ENCODE peak calls at places on chromosome 5, in eight cellular contexts. U, Y, V, J, R, P, D and S are unnamed samples. For H3K36me3, the result is how much of the 10 kb centered on the place peaks cover.

GRCh38 chr5:151048526-151048925 is 28.1 kb downstream of the GPX3 start:
- DNase-seq in D (no peak), J (no peak), R (no peak), Y (no peak), V (no peak), U (no peak), P (no peak), S (no peak)

GRCh38 chr5:136769900-136770684 is 404.7 kb upstream of the TRPC7 start:
- DNase-seq in V (peak), R (peak), Y (peak), J (peak), P (peak), U (no peak), D (peak), S (no peak)

GRCh38 chr5:142881727-142882126 is 111.5 kb downstream of the ARHGAP26 start:
- DNase-seq in P (no peak), U (no peak), Y (no peak), D (no peak), R (no peak), J (no peak), V (no peak), S (no peak)

GRCh38 chr5:136276946-136277345 is 84.0 kb upstream of the SMIM32 start:
- DNase-seq in P (no peak), R (no peak), D (no peak), V (no peak), J (no peak), U (no peak), Y (no peak), S (no peak)

GRCh38 chr5:321233-321725 is at the start of gene AHRR:
- DNase-seq in D (no peak), J (no peak), V (no peak), Y (peak), R (no peak), P (no peak), U (peak), S (no peak)

GRCh38 chr5:54528633-54529032 is 11.1 kb downstream of the SNX18 start:
- DNase-seq in U (no peak), D (no peak), V (no peak), P (no peak), J (no peak), Y (no peak), R (no peak), S (no peak)

GRCh38 chr5:141003026-141003425 is 36.8 kb downstream of the PCDHAC2 start:
- DNase-seq in U (no peak), P (no peak), Y (no peak), R (no peak), V (no peak), J (no peak), D (no peak), S (no peak)

GRCh38 chr5:171999877-172000276 is 6.6 kb downstream of the FBXW11 start:
- DNase-seq in V (no peak), R (no peak), D (no peak), Y (no peak), U (no peak), J (no peak), P (no peak), S (no peak)

GRCh38 chr5:160970605-160971191 is 118.7 kb upstream of the ATP10B start:
- DNase-seq in P (no peak), V (no peak), R (no peak), Y (no peak), J (no peak), D (no peak), U (no peak), S (no peak)

GRCh38 chr5:164980480-164980879 is 1475.1 kb downstream of the MAT2B start:
- DNase-seq in P (no peak), U (no peak), D (no peak), V (no peak), J (no peak), R (no peak), Y (no peak), S (no peak)

GRCh38 chr5:151092750-151093149 is 11.9 kb upstream of the TNIP1 start:
- DNase-seq in J (no peak), P (no peak), R (no peak), U (no peak), Y (no peak), D (no peak), V (no peak), S (no peak)

GRCh38 chr5:115947260-115947659 is 15.0 kb upstream of the LVRN start:
- DNase-seq in U (no peak), V (no peak), Y (no peak), R (no peak), P (no peak), J (no peak), D (no peak), S (no peak)

GRCh38 chr5:167833456-167833855 is 458.0 kb upstream of the WWC1 start:
- DNase-seq in U (no peak), V (no peak), Y (no peak), J (no peak), R (no peak), D (no peak), P (no peak), S (no peak)

GRCh38 chr5:88190106-88190834 is 78.4 kb downstream of the TMEM161B start:
- DNase-seq in R (no peak), D (peak), P (no peak), Y (no peak), J (no peak), V (no peak), U (no peak), S (no peak)

GRCh38 chr5:32504923-32505596 is 60.5 kb upstream of the ZFR start:
- DNase-seq in D (no peak), V (no peak), U (no peak), P (no peak), J (peak), R (peak), Y (peak), S (no peak)

GRCh38 chr5:176642675-176643490 is 4.4 kb upstream of the TSPAN17 start:
- DNase-seq in Y (no peak), J (no peak), V (no peak), D (no peak), R (no peak), P (no peak), U (no peak), S (no peak)

DNA sequence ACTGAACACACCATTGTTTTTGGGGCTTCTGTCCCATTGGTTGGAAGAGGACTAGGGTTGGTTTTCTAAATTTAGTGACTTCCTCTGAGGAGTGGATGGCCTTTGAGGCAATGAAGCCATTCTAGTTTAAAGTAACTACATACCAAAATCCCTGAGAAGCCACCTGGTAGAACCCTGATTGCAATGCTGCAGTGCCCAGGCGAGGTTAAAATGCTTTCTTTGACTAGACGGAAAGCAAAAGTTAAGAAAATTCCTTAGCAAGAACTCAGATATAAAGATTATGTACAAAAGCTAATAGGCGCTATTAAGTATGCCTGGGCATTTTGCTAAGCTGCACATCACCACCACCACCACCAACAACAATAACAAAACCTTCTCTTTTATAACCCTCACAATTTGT is 20.6 kb downstream of the GLRX start:
- DNase-seq in Y (no peak), R (no peak), D (no peak), J (no peak), P (no peak), U (no peak), V (no peak), S (no peak)
- H3K27ac ChIP-seq in Y (no peak), R (no peak), D (no peak), J (no peak), P (no peak), U (no peak), V (peak), S (no peak)

GRCh38 chr5:18745988-18746615 is 1111.8 kb downstream of the TAF11L14 start:
- DNase-seq in P (no peak), U (no peak), V (no peak), D (peak), J (no peak), R (no peak), Y (peak), S (peak)
- TF ChIP-seq POLR2A in P (no peak), U (no peak), V (no peak), D (no peak), J (no peak), R (no peak), Y (no peak), S (no peak)

GRCh38 chr5:52998552-52999313 is 9.6 kb downstream of the ITGA2 start:
- DNase-seq in R (no peak), U (no peak), D (no peak), V (no peak), Y (no peak), P (no peak), J (no peak), S (no peak)
- H3K36me3 ChIP-seq in R (under half), U (under half), D (under half), V (under half), Y (under half), P (under half), J (under half), S (under half)

DNA sequence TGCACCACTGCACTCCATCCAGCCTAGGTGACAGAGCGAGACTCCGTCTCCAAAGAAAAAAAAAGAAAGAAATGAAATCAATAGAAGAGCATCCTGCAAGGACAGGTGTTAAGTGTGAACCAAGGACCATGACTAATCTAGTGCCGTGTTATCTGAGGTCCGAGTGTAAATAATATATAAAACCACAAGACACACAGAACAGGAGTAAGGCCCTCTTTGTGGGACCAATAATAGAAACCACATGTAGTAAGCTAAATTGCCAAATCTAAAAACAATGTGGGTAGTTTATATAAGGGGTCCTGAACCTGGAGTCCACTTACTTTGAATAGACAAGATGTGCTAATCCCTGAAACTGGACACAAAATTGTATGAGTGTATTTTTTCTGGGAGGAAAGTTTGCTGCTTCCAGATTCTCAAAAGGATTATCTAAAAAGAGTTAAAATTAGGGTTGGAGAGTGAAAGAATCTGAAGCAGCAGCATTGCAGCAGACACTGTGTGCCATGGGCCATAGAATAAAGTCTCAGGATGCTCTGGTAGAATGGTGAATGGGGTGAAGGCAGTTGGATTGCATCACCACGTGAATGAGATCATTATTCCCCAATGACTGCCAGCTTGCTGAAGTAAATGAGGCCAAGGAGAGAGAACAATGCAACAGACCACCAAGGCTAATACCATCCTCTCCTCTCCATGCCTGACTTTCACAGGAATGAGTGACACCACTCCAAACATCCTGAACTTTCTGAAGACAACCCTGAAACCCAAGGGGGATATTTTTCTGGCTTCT is 222.7 kb downstream of the DCP2 start:
- DNase-seq in R (no peak), Y (no peak), J (peak), P (no peak), V (no peak), U (no peak), D (no peak), S (no peak)
- H3K27ac ChIP-seq in R (no peak), Y (no peak), J (peak), P (no peak), V (no peak), U (no peak), D (no peak), S (no peak)

DNA sequence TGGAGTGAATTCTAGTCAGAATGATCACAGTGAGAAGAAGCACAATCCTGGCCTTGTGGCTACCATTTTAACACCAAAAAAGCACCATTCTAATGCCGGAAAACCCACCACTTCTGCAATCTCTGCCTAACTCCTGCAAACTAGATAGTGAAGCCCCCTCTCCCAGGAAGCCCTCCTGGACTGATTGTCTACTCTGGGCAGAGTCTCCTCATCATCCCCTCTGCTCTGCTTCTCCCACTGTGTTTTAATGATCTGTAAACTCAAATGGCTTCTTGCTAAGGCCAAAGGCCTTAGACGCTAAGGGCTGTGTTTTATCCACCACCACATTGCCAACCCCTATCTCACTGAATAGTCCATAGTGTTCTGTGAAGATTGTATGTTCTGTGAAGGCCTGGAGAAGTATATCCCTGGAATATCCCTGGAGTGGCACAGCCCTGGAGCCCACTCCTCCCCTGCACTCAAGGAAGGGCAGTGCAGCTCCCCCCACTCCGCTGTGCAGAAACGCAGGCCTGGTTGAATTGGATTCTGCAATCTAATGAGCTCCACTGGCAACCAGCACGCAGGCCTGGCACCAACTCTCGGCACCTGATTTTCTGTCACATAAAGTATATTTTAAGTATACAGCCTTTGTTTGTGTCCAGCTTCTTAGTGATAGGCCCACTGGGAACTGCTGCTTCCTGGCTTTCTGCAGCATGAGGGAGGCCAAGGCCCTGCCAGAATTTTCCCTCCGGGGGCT is 126.3 kb downstream of the ATPSCKMT start:
- DNase-seq in D (no peak), P (no peak), V (no peak), J (no peak), R (no peak), Y (no peak), U (peak), S (no peak)
- TF ChIP-seq POLR2A in D (no peak), P (no peak), V (no peak), J (no peak), R (no peak), Y (no peak), U (no peak), S (no peak)

DNA sequence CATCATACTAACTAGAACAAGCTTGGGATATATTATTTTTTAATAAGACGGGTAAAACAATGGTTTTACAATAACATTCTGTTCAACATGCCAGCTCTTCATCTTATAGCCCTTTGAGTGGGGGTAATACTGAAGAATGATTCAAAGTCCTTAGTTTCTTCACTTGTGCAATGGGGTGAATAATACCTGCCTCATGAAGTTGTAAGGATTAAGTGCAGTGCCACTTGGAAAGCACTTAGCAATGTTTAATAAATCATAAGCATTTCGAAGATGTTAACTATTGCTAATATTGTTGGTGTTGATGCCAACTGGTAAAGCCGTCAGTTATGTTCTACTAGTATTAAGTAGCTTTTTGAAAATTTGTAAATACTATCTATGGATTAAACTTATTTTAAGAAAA is 38.0 kb downstream of the TNPO1 start:
- DNase-seq in Y (no peak), R (no peak), U (no peak), J (no peak), P (no peak), D (no peak), V (no peak), S (no peak)
- H3K36me3 ChIP-seq in Y (under half), R (under half), U (under half), J (under half), P (under half), D (under half), V (under half), S (half or more)

GRCh38 chr5:93588586-93589347 is 5.7 kb downstream of the NR2F1 start:
- DNase-seq in Y (no peak), J (peak), D (no peak), P (no peak), U (no peak), R (no peak), V (no peak), S (no peak)
- H3K27ac ChIP-seq in Y (no peak), J (peak), D (no peak), P (peak), U (no peak), R (peak), V (no peak), S (no peak)

DNA sequence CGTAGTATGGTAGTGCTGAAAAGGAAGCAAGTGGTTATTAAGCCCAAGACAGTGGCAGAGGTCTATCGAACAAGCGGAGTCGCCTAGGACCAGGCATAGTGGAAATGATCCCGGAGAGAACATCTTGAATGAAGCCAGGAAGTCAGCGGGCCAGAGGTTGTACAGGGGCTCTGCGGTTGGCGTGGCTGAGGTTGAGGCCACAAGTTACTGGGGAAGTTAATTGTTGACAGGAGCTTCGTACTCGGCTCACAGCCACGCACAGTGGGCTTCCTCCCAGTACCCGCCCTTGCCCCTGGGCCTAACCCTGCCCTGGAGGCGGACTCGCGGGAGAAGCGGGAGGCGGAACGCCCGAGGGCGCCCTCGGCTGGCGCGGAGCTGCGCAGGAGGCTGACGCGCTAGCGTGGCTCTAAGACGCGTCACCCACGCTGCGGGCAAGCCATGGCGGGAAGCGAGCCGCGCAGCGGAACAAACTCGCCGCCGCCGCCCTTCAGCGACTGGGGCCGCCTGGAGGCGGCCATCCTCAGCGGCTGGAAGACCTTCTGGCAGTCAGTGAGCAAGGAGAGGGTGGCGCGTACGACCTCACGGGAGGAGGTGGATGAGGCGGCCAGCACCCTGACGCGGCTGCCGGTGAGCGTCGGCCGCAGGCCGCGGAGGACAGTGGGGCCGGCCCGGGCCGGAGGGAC is at the start of gene FBXO4:
- DNase-seq in P (peak), V (peak), D (peak), Y (peak), J (peak), R (peak), U (peak), S (peak)
- TF ChIP-seq POLR2A in P (peak), V (peak), D (peak), Y (peak), J (peak), R (peak), U (peak), S (no peak)